ENCODE peak calls at places on chromosomes 3 and 15, in five cellular contexts. One of them, this sample, is unnamed.

GRCh38 chr15:31298707-31299172 is 27.9 kb upstream of the KLF13 start:
- DNase-seq in GM06990: no peak
- DNase-seq in psoas muscle: no peak
- DNase-seq in lower lobe of right lung: no peak
- DNase-seq in spleen: peak; percentile 41
- DNase-seq in this sample: no peak

GRCh38 chr3:185152433-185153169 is at the start of gene C3orf70:
- DNase-seq in GM06990: peak; percentile 44
- DNase-seq in psoas muscle: peak; percentile 75
- DNase-seq in lower lobe of right lung: peak; percentile 61
- DNase-seq in spleen: peak; percentile 85
- DNase-seq in this sample: no peak

GRCh38 chr15:66563126-66563525 is 2.7 kb downstream of the LCTL start:
- DNase-seq in GM06990: no peak
- DNase-seq in psoas muscle: no peak
- DNase-seq in lower lobe of right lung: no peak
- DNase-seq in spleen: peak; percentile 18
- DNase-seq in this sample: no peak

GRCh38 chr3:106792716-106793115 is 584.5 kb upstream of the CCDC54 start:
- DNase-seq in GM06990: no peak
- DNase-seq in psoas muscle: no peak
- DNase-seq in lower lobe of right lung: no peak
- DNase-seq in spleen: no peak
- DNase-seq in this sample: no peak

GRCh38 chr15:58552505-58553364 is 120.9 kb downstream of the LIPC start:
- DNase-seq in GM06990: no peak
- DNase-seq in psoas muscle: no peak
- DNase-seq in lower lobe of right lung: no peak
- DNase-seq in spleen: no peak
- DNase-seq in this sample: no peak

GRCh38 chr3:76044601-76045600 is 259.6 kb upstream of the ZNF717 start:
- DNase-seq in GM06990: no peak
- DNase-seq in psoas muscle: no peak
- DNase-seq in lower lobe of right lung: no peak
- DNase-seq in spleen: no peak
- DNase-seq in this sample: no peak

GRCh38 chr15:41562258-41562657 is 3.2 kb downstream of the TYRO3 start:
- DNase-seq in GM06990: no peak
- DNase-seq in psoas muscle: no peak
- DNase-seq in lower lobe of right lung: no peak
- DNase-seq in spleen: no peak
- DNase-seq in this sample: no peak

GRCh38 chr15:74793135-74794028 is 11.5 kb downstream of the CSK start:
- DNase-seq in GM06990: no peak
- DNase-seq in psoas muscle: no peak
- DNase-seq in lower lobe of right lung: no peak
- DNase-seq in spleen: peak; percentile 90
- DNase-seq in this sample: no peak

GRCh38 chr15:34804113-34804512 is 8.8 kb upstream of the ACTC1 start:
- DNase-seq in GM06990: no peak
- DNase-seq in psoas muscle: no peak
- DNase-seq in lower lobe of right lung: no peak
- DNase-seq in spleen: no peak
- DNase-seq in this sample: no peak

GRCh38 chr15:70098461-70099166 is 897 bp upstream of the TLE3 start:
- DNase-seq in GM06990: peak; percentile 52
- DNase-seq in psoas muscle: peak; percentile 78
- DNase-seq in lower lobe of right lung: peak; percentile 70
- DNase-seq in spleen: peak; percentile 94
- DNase-seq in this sample: no peak

GRCh38 chr3:106381265-106381942 is 512.6 kb upstream of the CBLB start:
- DNase-seq in GM06990: no peak
- DNase-seq in psoas muscle: no peak
- DNase-seq in lower lobe of right lung: no peak
- DNase-seq in spleen: no peak
- DNase-seq in this sample: no peak

GRCh38 chr3:64489361-64490044 is 198.3 kb downstream of the ADAMTS9 start:
- DNase-seq in GM06990: no peak
- DNase-seq in psoas muscle: no peak
- DNase-seq in lower lobe of right lung: peak; percentile 76
- DNase-seq in spleen: no peak
- DNase-seq in this sample: no peak

GRCh38 chr3:18121020-18121419 is 304.1 kb downstream of the SATB1 start:
- DNase-seq in GM06990: no peak
- DNase-seq in psoas muscle: no peak
- DNase-seq in lower lobe of right lung: no peak
- DNase-seq in spleen: no peak
- DNase-seq in this sample: no peak

GRCh38 chr3:108153451-108153981 is 62.7 kb upstream of the CD47 start:
- DNase-seq in GM06990: no peak
- DNase-seq in psoas muscle: no peak
- DNase-seq in lower lobe of right lung: peak; percentile 45
- DNase-seq in spleen: no peak
- DNase-seq in this sample: peak; percentile 13

GRCh38 chr3:177427540-177427939 is 230.3 kb upstream of the TBL1XR1 start:
- DNase-seq in GM06990: no peak
- DNase-seq in psoas muscle: no peak
- DNase-seq in lower lobe of right lung: no peak
- DNase-seq in spleen: no peak
- DNase-seq in this sample: no peak

GRCh38 chr3:52288674-52289073 is 1.0 kb downstream of the GLYCTK start:
- DNase-seq in GM06990: no peak
- DNase-seq in psoas muscle: no peak
- DNase-seq in lower lobe of right lung: no peak
- DNase-seq in spleen: no peak
- DNase-seq in this sample: no peak
- H3K4me3 ChIP-seq in GM06990: peak overlapping the region; percentile 78
- H3K4me3 ChIP-seq in psoas muscle: peak overlapping the region; percentile 80
- H3K4me3 ChIP-seq in lower lobe of right lung: peak overlapping the region; percentile 70
- H3K4me3 ChIP-seq in spleen: peak overlapping the region; percentile 46
- H3K4me3 ChIP-seq in this sample: peak overlapping the region; percentile 98

GRCh38 chr3:5251196-5251583 is 63.7 kb downstream of the EDEM1 start:
- DNase-seq in GM06990: no peak
- DNase-seq in psoas muscle: no peak
- DNase-seq in lower lobe of right lung: no peak
- DNase-seq in spleen: no peak
- DNase-seq in this sample: no peak
- H3K4me3 ChIP-seq in GM06990: no peak overlapping the region
- H3K4me3 ChIP-seq in psoas muscle: peak overlapping the region; percentile 48
- H3K4me3 ChIP-seq in lower lobe of right lung: peak overlapping the region; percentile 11
- H3K4me3 ChIP-seq in spleen: no peak overlapping the region
- H3K4me3 ChIP-seq in this sample: peak overlapping the region; percentile 40

GRCh38 chr3:149473991-149474819 is at the start of gene TM4SF4:
- DNase-seq in GM06990: no peak
- DNase-seq in psoas muscle: no peak
- DNase-seq in lower lobe of right lung: no peak
- DNase-seq in spleen: no peak
- DNase-seq in this sample: no peak
- H3K4me3 ChIP-seq in GM06990: no peak within 1 kb of the TSS
- H3K4me3 ChIP-seq in psoas muscle: no peak within 1 kb of the TSS
- H3K4me3 ChIP-seq in lower lobe of right lung: no peak within 1 kb of the TSS
- H3K4me3 ChIP-seq in spleen: no peak within 1 kb of the TSS
- H3K4me3 ChIP-seq in this sample: no peak within 1 kb of the TSS

GRCh38 chr3:191455257-191455952 is 5.6 kb upstream of the PYDC2 start:
- DNase-seq in GM06990: no peak
- DNase-seq in psoas muscle: no peak
- DNase-seq in lower lobe of right lung: no peak
- DNase-seq in spleen: no peak
- DNase-seq in this sample: no peak
- H3K4me3 ChIP-seq in GM06990: no peak overlapping the region
- H3K4me3 ChIP-seq in psoas muscle: no peak overlapping the region
- H3K4me3 ChIP-seq in lower lobe of right lung: no peak overlapping the region
- H3K4me3 ChIP-seq in spleen: no peak overlapping the region
- H3K4me3 ChIP-seq in this sample: no peak overlapping the region

DNA sequence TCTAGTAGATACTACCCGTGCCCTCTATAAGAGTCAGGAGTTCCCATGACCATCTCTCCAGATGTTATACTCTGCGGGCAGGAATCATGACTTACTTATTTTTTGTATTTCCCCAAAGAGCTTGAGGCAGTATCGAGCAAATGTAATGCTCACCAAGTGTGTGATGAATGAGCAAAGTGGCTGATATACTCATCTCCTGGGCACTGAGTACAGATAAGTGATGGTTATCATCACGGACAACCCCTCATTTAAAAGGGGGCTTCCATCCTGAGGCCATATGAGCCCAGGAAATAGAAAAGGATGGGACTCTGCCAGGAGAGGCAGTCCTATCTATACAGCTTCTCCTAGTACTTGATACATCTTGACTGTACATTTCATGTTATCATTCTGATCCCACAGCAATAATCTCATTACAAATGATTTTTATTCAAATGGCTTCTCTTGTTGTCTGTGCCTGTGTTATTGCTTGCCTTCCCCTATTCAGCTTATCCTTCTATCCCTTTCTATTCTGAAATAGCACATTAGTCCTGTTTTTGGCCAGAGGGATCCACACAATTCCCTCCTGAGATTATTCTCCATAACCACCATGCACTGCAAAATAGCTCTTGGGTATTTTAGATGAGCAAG is 47.9 kb upstream of the MRPL3 start:
- DNase-seq in GM06990: no peak
- DNase-seq in psoas muscle: no peak
- DNase-seq in lower lobe of right lung: no peak
- DNase-seq in spleen: no peak
- DNase-seq in this sample: no peak
- H3K4me3 ChIP-seq in GM06990: no peak overlapping the region
- H3K4me3 ChIP-seq in psoas muscle: no peak overlapping the region
- H3K4me3 ChIP-seq in lower lobe of right lung: no peak overlapping the region
- H3K4me3 ChIP-seq in spleen: no peak overlapping the region
- H3K4me3 ChIP-seq in this sample: no peak overlapping the region

GRCh38 chr3:13335503-13335902 is 84.6 kb downstream of the NUP210 start:
- DNase-seq in GM06990: no peak
- DNase-seq in psoas muscle: no peak
- DNase-seq in lower lobe of right lung: no peak
- DNase-seq in spleen: no peak
- DNase-seq in this sample: no peak

GRCh38 chr3:13335062-13335461 is 85.1 kb downstream of the NUP210 start:
- DNase-seq in GM06990: no peak
- DNase-seq in psoas muscle: no peak
- DNase-seq in lower lobe of right lung: no peak
- DNase-seq in spleen: no peak
- DNase-seq in this sample: no peak

GRCh38 chr3:13333236-13333897 is 86.8 kb downstream of the NUP210 start:
- DNase-seq in GM06990: no peak
- DNase-seq in psoas muscle: no peak
- DNase-seq in lower lobe of right lung: no peak
- DNase-seq in spleen: no peak
- DNase-seq in this sample: no peak

GRCh38 chr3:13332158-13332557 is 88.0 kb downstream of the NUP210 start:
- DNase-seq in GM06990: peak; percentile 72
- DNase-seq in psoas muscle: no peak
- DNase-seq in lower lobe of right lung: no peak
- DNase-seq in spleen: no peak
- DNase-seq in this sample: no peak

GRCh38 chr3:13332740-13333139 is 87.4 kb downstream of the NUP210 start:
- DNase-seq in GM06990: no peak
- DNase-seq in psoas muscle: no peak
- DNase-seq in lower lobe of right lung: no peak
- DNase-seq in spleen: no peak
- DNase-seq in this sample: no peak
- H3K4me3 ChIP-seq in GM06990: no peak overlapping the region
- H3K4me3 ChIP-seq in psoas muscle: no peak overlapping the region
- H3K4me3 ChIP-seq in lower lobe of right lung: no peak overlapping the region
- H3K4me3 ChIP-seq in spleen: no peak overlapping the region
- H3K4me3 ChIP-seq in this sample: no peak overlapping the region

DNA sequence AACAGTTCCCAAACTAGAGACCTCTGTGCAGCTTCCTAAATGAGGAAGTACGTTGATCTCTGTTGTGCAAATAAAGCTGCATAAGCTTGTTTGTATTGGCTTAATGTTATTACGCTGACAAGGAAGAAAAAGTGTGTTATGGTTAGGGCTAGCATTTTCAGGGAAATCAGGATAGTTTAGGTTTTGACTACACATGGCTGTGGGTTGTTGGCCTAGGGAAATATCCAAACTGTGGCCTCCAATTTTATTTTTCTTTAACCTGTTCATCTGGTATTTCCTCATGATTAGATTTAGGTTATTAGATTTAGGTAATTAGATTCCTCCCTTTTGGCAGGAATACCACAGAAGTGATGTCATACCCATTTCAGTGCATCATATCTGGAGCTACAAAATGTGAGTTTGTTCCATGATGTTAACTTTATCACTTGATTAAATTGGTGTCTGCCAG is 8.7 kb upstream of the MCCC1 start:
- DNase-seq in GM06990: no peak
- DNase-seq in psoas muscle: no peak
- DNase-seq in lower lobe of right lung: no peak
- DNase-seq in spleen: no peak
- DNase-seq in this sample: no peak
- H3K4me3 ChIP-seq in GM06990: no peak overlapping the region
- H3K4me3 ChIP-seq in psoas muscle: no peak overlapping the region
- H3K4me3 ChIP-seq in lower lobe of right lung: no peak overlapping the region
- H3K4me3 ChIP-seq in spleen: no peak overlapping the region
- H3K4me3 ChIP-seq in this sample: no peak overlapping the region

GRCh38 chr15:96331942-96332853 is 1.7 kb downstream of the NR2F2 start:
- DNase-seq in GM06990: no peak
- DNase-seq in psoas muscle: peak; percentile 85
- DNase-seq in lower lobe of right lung: peak; percentile 77
- DNase-seq in spleen: no peak
- DNase-seq in this sample: no peak

GRCh38 chr15:96330450-96331140 is at the start of gene NR2F2:
- DNase-seq in GM06990: peak; percentile 89
- DNase-seq in psoas muscle: peak; percentile 98
- DNase-seq in lower lobe of right lung: peak; percentile 97
- DNase-seq in spleen: peak; percentile 89
- DNase-seq in this sample: peak; percentile 99

GRCh38 chr15:96330064-96330449 is 443 bp upstream of the NR2F2 start:
- DNase-seq in GM06990: no peak
- DNase-seq in psoas muscle: no peak
- DNase-seq in lower lobe of right lung: peak; percentile 74
- DNase-seq in spleen: peak; percentile 80
- DNase-seq in this sample: no peak

GRCh38 chr15:96332854-96333193 is 2.3 kb downstream of the NR2F2 start:
- DNase-seq in GM06990: no peak
- DNase-seq in psoas muscle: no peak
- DNase-seq in lower lobe of right lung: no peak
- DNase-seq in spleen: no peak
- DNase-seq in this sample: no peak

DNA sequence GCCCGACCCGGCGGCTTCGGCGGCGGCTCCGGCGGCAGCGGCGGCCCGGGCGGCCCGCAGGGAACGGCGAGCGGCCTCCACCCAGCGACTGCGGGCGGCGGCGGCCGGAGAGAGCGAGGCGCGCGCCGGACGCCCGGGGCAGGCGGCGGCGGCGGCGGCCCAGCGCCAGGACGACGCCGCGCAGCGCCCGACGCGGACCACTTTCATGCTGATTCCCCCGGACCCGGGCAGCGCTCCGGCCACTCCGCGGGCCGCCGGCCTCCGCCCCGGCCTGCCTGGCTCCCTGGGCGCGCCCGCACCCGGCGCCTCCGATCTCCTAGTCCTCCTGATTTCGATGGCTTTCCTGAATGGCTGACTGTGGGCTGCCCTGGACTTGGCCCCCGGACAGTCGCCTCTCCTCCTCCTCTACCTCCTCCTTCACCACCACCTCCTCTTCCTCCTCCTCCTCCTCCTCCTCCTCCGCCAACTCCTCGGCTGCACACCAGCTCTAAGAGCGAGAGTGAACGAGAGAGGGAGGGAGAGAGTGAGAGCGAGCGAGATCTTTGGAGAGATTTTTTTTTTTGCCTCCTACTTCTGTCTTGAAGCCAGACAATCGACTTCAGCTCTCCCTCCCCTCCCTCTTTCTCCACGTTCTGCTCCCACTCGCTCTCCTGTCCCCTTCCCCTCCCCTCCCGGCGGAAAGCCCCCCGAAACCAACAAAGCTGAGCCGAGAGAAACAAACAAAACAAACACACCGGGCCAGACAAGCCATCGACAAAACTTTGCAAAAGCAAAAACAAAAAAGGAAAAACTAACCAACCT is 841 bp downstream of the NR2F2 start:
- DNase-seq in GM06990: no peak
- DNase-seq in psoas muscle: peak; percentile 74
- DNase-seq in lower lobe of right lung: peak; percentile 56
- DNase-seq in spleen: no peak
- DNase-seq in this sample: no peak
- H3K4me3 ChIP-seq in GM06990: peak overlapping the region; percentile 75
- H3K4me3 ChIP-seq in psoas muscle: peak overlapping the region; percentile 92
- H3K4me3 ChIP-seq in lower lobe of right lung: peak overlapping the region; percentile 71
- H3K4me3 ChIP-seq in spleen: peak overlapping the region; percentile 50
- H3K4me3 ChIP-seq in this sample: peak overlapping the region; percentile 75